ENCODE peak calls at places on chromosomes 16 and 17, in four cellular contexts. M is H1, T is transverse colon, P is GM12878. J is an unnamed sample.

GRCh38 chr17:65785109-65785508 is 223.7 kb upstream of the AXIN2 start:
- DNase-seq in M (no peak), T (no peak), P (no peak), J (no peak)

GRCh38 chr16:88448461-88449266 is 4.4 kb upstream of the ZFPM1 start:
- DNase-seq in M (no peak), T (no peak), P (no peak), J (no peak)

GRCh38 chr16:2475413-2476344 is 752 bp downstream of the TBC1D24 start:
- DNase-seq in M (peak), T (peak), P (no peak), J (peak)

GRCh38 chr16:9092282-9092962 is 978 bp downstream of the HAPSTR1 start:
- DNase-seq in M (peak), T (peak), P (no peak), J (peak)

GRCh38 chr17:57448288-57449283 is 192.3 kb downstream of the MSI2 start:
- DNase-seq in M (no peak), T (no peak), P (no peak), J (no peak)

GRCh38 chr16:85316321-85316919 is 204.1 kb upstream of the CIBAR2 start:
- DNase-seq in M (peak), T (peak), P (no peak), J (peak)

GRCh38 chr17:28576758-28577465 is at the start of gene ALDOC:
- DNase-seq in M (peak), T (peak), P (peak), J (peak)

GRCh38 chr16:1538804-1539520 is 5.5 kb downstream of the TMEM204 start:
- DNase-seq in M (peak), T (no peak), P (no peak), J (no peak)

GRCh38 chr17:81683208-81683583 is 401 bp downstream of the ARL16 start:
- DNase-seq in M (no peak), T (no peak), P (no peak), J (no peak)

GRCh38 chr17:83183150-83183820 is 103.9 kb downstream of the METRNL start:
- DNase-seq in M (peak), T (no peak), P (no peak), J (no peak)

GRCh38 chr17:80817861-80818260 is 173.8 kb upstream of the CHMP6 start:
- DNase-seq in M (no peak), T (no peak), P (no peak), J (no peak)

GRCh38 chr17:72501404-72502110 is 380.7 kb downstream of the SOX9 start:
- DNase-seq in M (no peak), T (no peak), P (no peak), J (peak)

GRCh38 chr16:88831838-88832237 is 20.1 kb upstream of the APRT start:
- DNase-seq in M (no peak), T (no peak), P (no peak), J (no peak)

GRCh38 chr17:49822829-49823228 is 25.0 kb downstream of the TAC4 start:
- DNase-seq in M (no peak), T (peak), P (no peak), J (no peak)

GRCh38 chr17:76147211-76148014 is 6.4 kb upstream of the FOXJ1 start:
- DNase-seq in M (no peak), T (no peak), P (no peak), J (no peak)

GRCh38 chr17:2860883-2861282 is 64.6 kb downstream of the RAP1GAP2 start:
- DNase-seq in M (no peak), T (no peak), P (no peak), J (no peak)
- TF ChIP-seq POLR2AphosphoS5 in M (no peak), T (no peak), P (no peak), J (no peak)

GRCh38 chr16:35011-35775 is 18.2 kb downstream of the POLR3K start:
- DNase-seq in M (no peak), T (no peak), P (no peak), J (no peak)

GRCh38 chr16:33877-34707 is 19.3 kb downstream of the POLR3K start:
- DNase-seq in M (no peak), T (no peak), P (no peak), J (no peak)

GRCh38 chr16:37511-37910 is 15.9 kb downstream of the POLR3K start:
- DNase-seq in M (no peak), T (no peak), P (no peak), J (no peak)

GRCh38 chr16:36336-36984 is 16.9 kb downstream of the POLR3K start:
- DNase-seq in M (no peak), T (no peak), P (no peak), J (no peak)

DNA sequence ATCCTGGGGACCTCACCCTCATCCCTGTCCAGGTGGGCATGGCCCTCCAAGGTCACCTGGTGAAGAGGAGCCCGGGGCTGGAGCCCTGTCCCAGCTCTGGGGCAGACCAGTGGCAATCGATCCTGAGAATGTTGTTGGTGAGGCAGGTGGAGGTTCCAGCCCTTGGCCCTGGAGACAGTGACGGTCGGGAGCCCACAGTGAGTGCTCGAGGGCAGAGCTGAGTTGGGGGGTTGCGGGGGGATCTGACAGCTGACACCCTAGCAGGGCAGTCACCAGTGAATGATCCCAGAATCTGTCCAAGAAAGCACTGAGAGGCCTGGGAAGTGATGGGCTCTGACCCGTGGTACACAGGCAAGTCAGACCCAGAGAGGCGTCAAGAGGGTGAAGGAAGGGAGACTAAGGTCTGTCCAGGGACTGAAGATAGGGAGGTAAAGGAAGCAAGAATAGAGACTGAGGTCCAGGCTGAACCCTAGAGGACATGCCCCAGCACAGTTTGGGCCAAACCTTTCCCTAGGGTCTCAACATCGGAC is 17.6 kb downstream of the POLR3K start:
- DNase-seq in M (no peak), T (no peak), P (no peak), J (no peak)
- TF ChIP-seq POLR2A in M (no peak), T (no peak), P (no peak), J (no peak)

GRCh38 chr16:47375423-47375822 is 85.4 kb downstream of the ITFG1 start:
- DNase-seq in M (no peak), T (no peak), P (no peak), J (no peak)
- TF ChIP-seq EP300 in M (no peak), T (no peak), P (no peak), J (no peak)

GRCh38 chr16:5003211-5003610 is 30.5 kb downstream of the NAGPA start:
- DNase-seq in M (no peak), T (no peak), P (no peak), J (no peak)
- TF ChIP-seq POLR2AphosphoS5 in M (no peak), T (no peak), P (no peak), J (no peak)

GRCh38 chr16:48441863-48442279 is 56.7 kb upstream of the SIAH1 start:
- DNase-seq in M (no peak), T (no peak), P (no peak), J (no peak)

GRCh38 chr16:48445782-48446533 is 60.7 kb upstream of the SIAH1 start:
- DNase-seq in M (no peak), T (no peak), P (no peak), J (no peak)

GRCh38 chr16:48442379-48442778 is 57.2 kb upstream of the SIAH1 start:
- DNase-seq in M (no peak), T (no peak), P (no peak), J (no peak)

GRCh38 chr16:48446534-48446920 is 61.3 kb upstream of the SIAH1 start:
- DNase-seq in M (no peak), T (no peak), P (no peak), J (no peak)

DNA sequence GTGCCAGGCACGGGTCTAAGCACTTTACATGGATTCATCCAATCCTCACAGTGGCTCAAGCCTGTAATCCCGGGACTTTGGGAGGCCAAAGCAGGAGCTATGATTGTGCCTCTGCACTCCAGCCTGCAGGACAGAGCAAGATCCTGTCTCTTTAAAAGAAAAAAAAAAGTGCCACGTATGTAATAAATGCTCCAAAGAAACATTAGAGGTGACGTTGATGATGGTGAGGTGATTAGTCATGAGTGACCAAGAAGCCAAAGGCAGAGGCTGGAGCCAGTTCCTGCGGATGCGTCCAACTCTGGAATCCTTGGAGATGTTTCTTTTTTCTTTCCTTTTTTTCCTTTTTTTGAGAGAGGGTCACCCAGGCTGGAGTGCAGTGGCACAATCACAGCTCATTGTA is 59.4 kb upstream of the SIAH1 start:
- DNase-seq in M (no peak), T (no peak), P (no peak), J (no peak)
- TF ChIP-seq POLR2A in M (no peak), T (no peak), P (no peak), J (no peak)